ENCODE peak calls at places on chromosomes 7 and 10, in ten cellular contexts. Y, P, G, X, R, H, D, E, F and T are unnamed samples.
A peak's percentile ranks its signal among the peaks of the same experiment; 100 is the strongest.

GRCh38 chr10:119314486-119314885 is 107.1 kb downstream of the GRK5 start:
- DNase-seq in R (no peak), X (no peak), H (no peak), F (no peak), P (no peak), E (no peak), D (no peak), G (no peak), Y (no peak), T (no peak)

GRCh38 chr7:20083781-20084180 is 133.4 kb downstream of the MACC1 start:
- DNase-seq in Y (no peak), D (no peak), E (peak; percentile 10), R (no peak), H (no peak), X (peak; percentile 4), F (no peak), G (no peak), P (peak; percentile 91), T (no peak)

GRCh38 chr7:46032936-46033335 is 111.9 kb upstream of the IGFBP3 start:
- DNase-seq in H (no peak), F (no peak), D (no peak), X (no peak), Y (no peak), R (no peak), G (no peak), E (no peak), P (peak; percentile 46), T (no peak)

GRCh38 chr10:6383099-6383812 is 180.5 kb downstream of the PFKFB3 start:
- DNase-seq in F (no peak), E (no peak), P (peak; percentile 79), G (no peak), H (no peak), R (no peak), D (no peak), X (no peak), Y (no peak), T (no peak)

GRCh38 chr7:132178393-132178765 is 397.9 kb downstream of the PLXNA4 start:
- DNase-seq in H (no peak), Y (no peak), P (no peak), D (no peak), F (no peak), X (no peak), G (peak; percentile 36), R (no peak), E (no peak), T (no peak)

GRCh38 chr10:27500886-27501285 is 3.2 kb upstream of the RAB18 start:
- DNase-seq in D (no peak), F (no peak), P (no peak), E (no peak), H (no peak), Y (no peak), R (no peak), X (no peak), G (no peak), T (no peak)

GRCh38 chr10:95841711-95842498 is 65.9 kb upstream of the CC2D2B start:
- DNase-seq in D (no peak), E (peak; percentile 79), H (peak; percentile 22), G (peak; percentile 44), R (peak; percentile 39), Y (no peak), X (peak; percentile 26), F (peak; percentile 88), P (peak; percentile 91), T (peak; percentile 50)

GRCh38 chr7:73647725-73648592 is 19.7 kb upstream of the VPS37D start:
- DNase-seq in D (no peak), X (peak; percentile 42), G (peak; percentile 83), H (no peak), E (no peak), F (no peak), Y (no peak), P (peak; percentile 57), R (peak; percentile 54), T (no peak)

GRCh38 chr10:34906021-34906965 is 91.2 kb upstream of the PARD3 start:
- DNase-seq in H (no peak), G (no peak), P (no peak), Y (no peak), E (no peak), F (no peak), D (no peak), R (no peak), X (no peak), T (no peak)

GRCh38 chr10:128574616-128575210 is 448.5 kb upstream of the MKI67 start:
- DNase-seq in F (no peak), Y (no peak), P (peak; percentile 1), G (no peak), H (no peak), E (no peak), R (no peak), X (no peak), D (no peak), T (no peak)

GRCh38 chr10:18446205-18446604 is 205.2 kb downstream of the NSUN6 start:
- DNase-seq in D (no peak), G (no peak), R (no peak), Y (no peak), F (peak; percentile 11), H (no peak), X (no peak), P (no peak), E (no peak), T (no peak)

GRCh38 chr10:124959564-124959963 is 17.6 kb downstream of the ZRANB1 start:
- DNase-seq in D (no peak), F (no peak), E (no peak), X (no peak), G (no peak), P (no peak), Y (no peak), H (no peak), R (no peak), T (no peak)